ENCODE peak calls at places on chromosomes 3 and 15, in seven cellular contexts. One of them, this sample, is unnamed.

GRCh38 chr3:128950223-128950938 is 43.5 kb downstream of the CFAP92 start:
- DNase-seq in NCI-H187 treated with DMSO at 0.1 percent for 48 hours: no peak
- DNase-seq in transverse colon: no peak
- DNase-seq in mammary epithelial cell: no peak
- DNase-seq in ACHN: peak; percentile 33
- DNase-seq in C1 segment of cervical spinal cord: no peak
- DNase-seq in astrocyte of the spinal cord: peak; percentile 31
- DNase-seq in this sample: peak; percentile 87

GRCh38 chr3:55097441-55097840 is 169.6 kb upstream of the LRTM1 start:
- DNase-seq in NCI-H187 treated with DMSO at 0.1 percent for 48 hours: no peak
- DNase-seq in transverse colon: no peak
- DNase-seq in mammary epithelial cell: no peak
- DNase-seq in ACHN: no peak
- DNase-seq in C1 segment of cervical spinal cord: no peak
- DNase-seq in astrocyte of the spinal cord: no peak
- DNase-seq in this sample: no peak

GRCh38 chr15:33154366-33155166 is 39.9 kb downstream of the FMN1 start:
- DNase-seq in NCI-H187 treated with DMSO at 0.1 percent for 48 hours: peak; percentile 88
- DNase-seq in transverse colon: peak; percentile 30
- DNase-seq in mammary epithelial cell: peak; percentile 98
- DNase-seq in ACHN: peak; percentile 21
- DNase-seq in C1 segment of cervical spinal cord: peak; percentile 65
- DNase-seq in astrocyte of the spinal cord: peak; percentile 87
- DNase-seq in this sample: no peak

GRCh38 chr3:5053021-5053831 is 68.9 kb upstream of the ARL8B start:
- DNase-seq in NCI-H187 treated with DMSO at 0.1 percent for 48 hours: no peak
- DNase-seq in transverse colon: no peak
- DNase-seq in mammary epithelial cell: no peak
- DNase-seq in ACHN: no peak
- DNase-seq in C1 segment of cervical spinal cord: no peak
- DNase-seq in astrocyte of the spinal cord: peak; percentile 80
- DNase-seq in this sample: no peak

GRCh38 chr15:37372064-37372463 is 271.7 kb upstream of the MEIS2 start:
- DNase-seq in NCI-H187 treated with DMSO at 0.1 percent for 48 hours: no peak
- DNase-seq in transverse colon: no peak
- DNase-seq in mammary epithelial cell: no peak
- DNase-seq in ACHN: no peak
- DNase-seq in C1 segment of cervical spinal cord: no peak
- DNase-seq in astrocyte of the spinal cord: no peak
- DNase-seq in this sample: no peak

GRCh38 chr3:25428003-25428861 is at the start of gene RARB:
- DNase-seq in NCI-H187 treated with DMSO at 0.1 percent for 48 hours: no peak
- DNase-seq in transverse colon: peak; percentile 55
- DNase-seq in mammary epithelial cell: peak; percentile 90
- DNase-seq in ACHN: peak; percentile 76
- DNase-seq in C1 segment of cervical spinal cord: peak; percentile 22
- DNase-seq in astrocyte of the spinal cord: peak; percentile 97
- DNase-seq in this sample: peak; percentile 24

GRCh38 chr3:115428825-115429224 is 194.5 kb upstream of the GAP43 start:
- DNase-seq in NCI-H187 treated with DMSO at 0.1 percent for 48 hours: no peak
- DNase-seq in transverse colon: no peak
- DNase-seq in mammary epithelial cell: no peak
- DNase-seq in ACHN: no peak
- DNase-seq in C1 segment of cervical spinal cord: no peak
- DNase-seq in astrocyte of the spinal cord: no peak
- DNase-seq in this sample: no peak

GRCh38 chr15:69825941-69826817 is 271.5 kb downstream of the TLE3 start:
- DNase-seq in NCI-H187 treated with DMSO at 0.1 percent for 48 hours: no peak
- DNase-seq in transverse colon: no peak
- DNase-seq in mammary epithelial cell: no peak
- DNase-seq in ACHN: no peak
- DNase-seq in C1 segment of cervical spinal cord: no peak
- DNase-seq in astrocyte of the spinal cord: peak; percentile 17
- DNase-seq in this sample: no peak

GRCh38 chr3:153026026-153026425 is 136.0 kb upstream of the RAP2B start:
- DNase-seq in NCI-H187 treated with DMSO at 0.1 percent for 48 hours: no peak
- DNase-seq in transverse colon: no peak
- DNase-seq in mammary epithelial cell: peak; percentile 21
- DNase-seq in ACHN: peak; percentile 39
- DNase-seq in C1 segment of cervical spinal cord: no peak
- DNase-seq in astrocyte of the spinal cord: peak; percentile 58
- DNase-seq in this sample: peak; percentile 57

GRCh38 chr15:63344737-63345390 is 36.8 kb downstream of the CA12 start:
- DNase-seq in NCI-H187 treated with DMSO at 0.1 percent for 48 hours: no peak
- DNase-seq in transverse colon: no peak
- DNase-seq in mammary epithelial cell: peak; percentile 55
- DNase-seq in ACHN: no peak
- DNase-seq in C1 segment of cervical spinal cord: no peak
- DNase-seq in astrocyte of the spinal cord: no peak
- DNase-seq in this sample: no peak

GRCh38 chr3:72487078-72487765 is 361.0 kb downstream of the SHQ1 start:
- DNase-seq in NCI-H187 treated with DMSO at 0.1 percent for 48 hours: no peak
- DNase-seq in transverse colon: peak; percentile 72
- DNase-seq in mammary epithelial cell: peak; percentile 44
- DNase-seq in ACHN: peak; percentile 92
- DNase-seq in C1 segment of cervical spinal cord: no peak
- DNase-seq in astrocyte of the spinal cord: peak; percentile 82
- DNase-seq in this sample: peak; percentile 57

GRCh38 chr3:150710097-150710496 is 6.4 kb upstream of the ERICH6 start:
- DNase-seq in NCI-H187 treated with DMSO at 0.1 percent for 48 hours: no peak
- DNase-seq in transverse colon: no peak
- DNase-seq in mammary epithelial cell: peak; percentile 87
- DNase-seq in ACHN: no peak
- DNase-seq in C1 segment of cervical spinal cord: no peak
- DNase-seq in astrocyte of the spinal cord: peak; percentile 70
- DNase-seq in this sample: no peak

GRCh38 chr15:64634576-64635485 is 140.6 kb downstream of the RBPMS2 start:
- DNase-seq in NCI-H187 treated with DMSO at 0.1 percent for 48 hours: no peak
- DNase-seq in transverse colon: no peak
- DNase-seq in mammary epithelial cell: no peak
- DNase-seq in ACHN: peak; percentile 33
- DNase-seq in C1 segment of cervical spinal cord: no peak
- DNase-seq in astrocyte of the spinal cord: peak; percentile 67
- DNase-seq in this sample: peak; percentile 88

GRCh38 chr3:101896103-101896757 is 46.9 kb downstream of the NFKBIZ start:
- DNase-seq in NCI-H187 treated with DMSO at 0.1 percent for 48 hours: no peak
- DNase-seq in transverse colon: no peak
- DNase-seq in mammary epithelial cell: no peak
- DNase-seq in ACHN: no peak
- DNase-seq in C1 segment of cervical spinal cord: no peak
- DNase-seq in astrocyte of the spinal cord: no peak
- DNase-seq in this sample: no peak

GRCh38 chr3:192091831-192092230 is 630.9 kb downstream of the PYDC2 start:
- DNase-seq in NCI-H187 treated with DMSO at 0.1 percent for 48 hours: no peak
- DNase-seq in transverse colon: no peak
- DNase-seq in mammary epithelial cell: no peak
- DNase-seq in ACHN: no peak
- DNase-seq in C1 segment of cervical spinal cord: no peak
- DNase-seq in astrocyte of the spinal cord: peak; percentile 27
- DNase-seq in this sample: no peak

GRCh38 chr3:188946351-188946750 is 225.4 kb upstream of the TPRG1 start:
- DNase-seq in NCI-H187 treated with DMSO at 0.1 percent for 48 hours: no peak
- DNase-seq in transverse colon: no peak
- DNase-seq in mammary epithelial cell: no peak
- DNase-seq in ACHN: no peak
- DNase-seq in C1 segment of cervical spinal cord: no peak
- DNase-seq in astrocyte of the spinal cord: no peak
- DNase-seq in this sample: no peak